ENCODE peak calls at places on chromosome 17, in five cellular contexts. M is AG10803, N is brain microvascular endothelial cell, C is fibroblast of pulmonary artery, L is mammary epithelial cell. S is an unnamed sample.
A peak's percentile ranks its signal among the peaks of the same experiment; 100 is the strongest.

GRCh38 chr17:4365103-4365627 is 1.3 kb downstream of the UBE2G1 start:
- DNase-seq in M (peak; percentile 88), N (peak; percentile 83), C (peak; percentile 94), L (peak; percentile 90), S (peak; percentile 94)

GRCh38 chr17:43846221-43846712 is 709 bp upstream of the CD300LG start:
- DNase-seq in M (peak; percentile 70), N (peak; percentile 63), C (peak; percentile 81), L (peak; percentile 46), S (peak; percentile 86)

GRCh38 chr17:19345486-19346350 is 16.8 kb downstream of the B9D1 start:
- DNase-seq in M (no peak), N (no peak), C (no peak), L (no peak), S (no peak)

GRCh38 chr17:2964028-2964356 is 99.4 kb downstream of the OR1D5 start:
- DNase-seq in M (no peak), N (no peak), C (no peak), L (no peak), S (no peak)

GRCh38 chr17:82065193-82065637 is 389 bp downstream of the DUS1L start:
- DNase-seq in M (peak; percentile 25), N (no peak), C (peak; percentile 31), L (peak; percentile 21), S (no peak)

GRCh38 chr17:50609376-50610074 is 25.2 kb upstream of the ABCC3 start:
- DNase-seq in M (no peak), N (no peak), C (no peak), L (no peak), S (no peak)

GRCh38 chr17:49365667-49366066 is 3.6 kb upstream of the ZNF652 start:
- DNase-seq in M (peak; percentile 33), N (no peak), C (peak; percentile 30), L (no peak), S (peak; percentile 18)

GRCh38 chr17:43636446-43636845 is 25.3 kb downstream of the MEOX1 start:
- DNase-seq in M (no peak), N (no peak), C (no peak), L (no peak), S (no peak)

GRCh38 chr17:35245196-35245486 is 2.3 kb downstream of the SLFN5 start:
- DNase-seq in M (peak; percentile 96), N (peak; percentile 91), C (peak; percentile 93), L (peak; percentile 92), S (peak; percentile 89)

GRCh38 chr17:29881256-29881655 is 48.8 kb downstream of the SSH2 start:
- DNase-seq in M (no peak), N (no peak), C (no peak), L (no peak), S (no peak)

GRCh38 chr17:39351508-39351907 is 49.9 kb downstream of the FBXL20 start:
- DNase-seq in M (no peak), N (no peak), C (no peak), L (no peak), S (no peak)

GRCh38 chr17:39349246-39349645 is 52.2 kb downstream of the FBXL20 start:
- DNase-seq in M (no peak), N (no peak), C (no peak), L (no peak), S (no peak)

GRCh38 chr17:39352986-39353385 is 48.4 kb downstream of the FBXL20 start:
- DNase-seq in M (no peak), N (no peak), C (no peak), L (no peak), S (no peak)

GRCh38 chr17:39357488-39357887 is 43.9 kb downstream of the FBXL20 start:
- DNase-seq in M (peak; percentile 25), N (no peak), C (no peak), L (no peak), S (no peak)

GRCh38 chr17:39352511-39352910 is 48.9 kb downstream of the FBXL20 start:
- DNase-seq in M (no peak), N (no peak), C (no peak), L (no peak), S (no peak)
- TF ChIP-seq CTCF in M (peak; percentile 2), N (no peak), C (no peak), L (no peak), S (no peak)

GRCh38 chr17:73182616-73183310 is 10.1 kb upstream of the COG1 start:
- DNase-seq in M (no peak), N (no peak), C (no peak), L (no peak), S (no peak)

GRCh38 chr17:73184133-73184993 is 8.5 kb upstream of the COG1 start:
- DNase-seq in M (no peak), N (no peak), C (no peak), L (no peak), S (no peak)

GRCh38 chr17:73179878-73180277 is 13.0 kb upstream of the COG1 start:
- DNase-seq in M (no peak), N (no peak), C (no peak), L (no peak), S (no peak)

GRCh38 chr17:73175962-73176565 is 11.3 kb downstream of the SSTR2 start:
- DNase-seq in M (no peak), N (no peak), C (no peak), L (no peak), S (no peak)

DNA sequence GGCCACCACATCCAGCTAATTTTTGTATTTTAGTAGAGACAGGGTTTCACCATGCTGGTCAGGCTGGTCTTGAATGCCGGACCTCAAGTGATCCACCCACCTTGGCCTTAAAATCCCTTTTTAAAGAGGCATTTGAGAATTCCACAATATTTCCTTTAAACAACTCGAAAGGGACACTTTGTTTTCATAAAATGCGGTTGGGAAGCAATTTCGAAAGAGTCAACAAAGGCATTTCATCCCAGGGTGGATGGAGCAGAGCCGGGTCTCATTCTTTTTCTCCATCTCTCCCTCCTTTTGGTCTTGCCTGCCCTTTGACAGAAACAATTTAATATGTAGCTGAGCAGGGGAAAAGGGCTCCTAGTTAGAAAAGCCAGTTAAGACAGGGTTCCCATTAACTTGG is 13.5 kb upstream of the COG1 start:
- DNase-seq in M (no peak), N (no peak), C (no peak), L (no peak), S (no peak)
- H3K4me3 ChIP-seq in M (no peak overlapping the region), N (no peak overlapping the region), C (no peak overlapping the region), L (no peak overlapping the region), S (no peak overlapping the region)

DNA sequence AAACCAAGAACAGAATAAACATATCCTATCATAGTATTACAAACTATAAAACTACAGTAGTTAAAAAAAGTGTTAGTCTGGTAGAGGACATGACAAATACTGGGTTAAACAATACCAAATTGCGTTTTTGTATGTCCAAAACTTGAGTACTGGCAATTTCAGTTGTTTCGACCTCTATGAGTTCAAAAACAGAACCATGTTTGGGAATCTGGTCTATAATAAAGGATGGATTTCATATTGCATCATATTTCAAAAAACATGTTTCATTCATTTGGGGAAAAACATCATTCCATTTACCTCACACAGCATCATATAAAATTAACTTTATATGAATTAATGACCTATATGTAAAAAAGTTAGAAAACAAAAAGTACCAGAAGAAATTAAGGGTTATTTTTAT is 81.8 kb downstream of the TRIM37 start:
- DNase-seq in M (no peak), N (no peak), C (no peak), L (no peak), S (no peak)
- TF ChIP-seq CTCF in M (no peak), N (no peak), C (no peak), L (no peak), S (no peak)

GRCh38 chr17:42423766-42424165 is 710 bp upstream of the CAVIN1 start:
- DNase-seq in M (no peak), N (no peak), C (no peak), L (no peak), S (no peak)
- H3K4me3 ChIP-seq in M (peak overlapping the region; percentile 51), N (peak overlapping the region; percentile 97), C (peak overlapping the region; percentile 97), L (peak overlapping the region; percentile 90), S (peak overlapping the region; percentile 17)

GRCh38 chr17:9959377-9959981 is 54.4 kb upstream of the RCVRN start:
- DNase-seq in M (peak; percentile 45), N (peak; percentile 9), C (peak; percentile 42), L (peak; percentile 12), S (peak; percentile 63)

GRCh38 chr17:9957244-9957643 is 52.2 kb upstream of the RCVRN start:
- DNase-seq in M (no peak), N (no peak), C (no peak), L (no peak), S (no peak)

GRCh38 chr17:9956474-9957131 is 51.5 kb upstream of the RCVRN start:
- DNase-seq in M (no peak), N (no peak), C (no peak), L (no peak), S (no peak)

DNA sequence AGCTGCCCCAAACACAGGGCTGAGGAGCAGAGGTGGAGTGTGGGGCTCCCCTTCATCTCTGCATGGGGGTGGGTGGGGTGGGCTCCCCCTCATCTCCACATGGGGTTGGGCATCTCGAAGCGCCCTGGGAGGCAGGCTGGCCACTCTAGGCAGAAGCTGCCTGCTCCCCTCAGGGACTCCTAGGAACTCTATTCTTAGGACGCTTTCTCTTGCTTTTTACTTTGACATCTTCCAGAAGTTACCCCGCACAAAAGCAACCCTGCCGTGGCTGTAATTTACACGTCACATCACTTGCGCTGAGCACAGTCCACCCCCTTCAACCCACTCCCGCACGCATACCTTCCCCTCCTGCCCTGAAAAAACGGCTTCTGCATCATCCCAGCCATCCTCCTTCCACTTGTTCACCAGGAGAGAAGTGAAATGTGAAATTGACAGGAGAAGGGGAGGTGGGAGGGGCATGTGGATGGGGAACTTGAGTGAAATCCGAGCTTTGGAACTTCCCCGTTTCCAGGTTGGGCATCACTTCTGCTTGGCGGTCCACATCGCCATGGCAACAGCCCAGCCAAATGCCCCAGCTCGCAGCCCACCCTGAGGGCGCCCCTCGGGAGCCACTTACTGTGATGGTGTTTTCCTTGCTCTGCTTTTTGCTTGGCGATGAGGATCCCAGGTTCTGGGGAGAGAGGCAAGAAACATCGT is 53.7 kb upstream of the RCVRN start:
- DNase-seq in M (no peak), N (no peak), C (no peak), L (no peak), S (no peak)
- TF ChIP-seq CTCF in M (no peak), N (no peak), C (no peak), L (no peak), S (no peak)

DNA sequence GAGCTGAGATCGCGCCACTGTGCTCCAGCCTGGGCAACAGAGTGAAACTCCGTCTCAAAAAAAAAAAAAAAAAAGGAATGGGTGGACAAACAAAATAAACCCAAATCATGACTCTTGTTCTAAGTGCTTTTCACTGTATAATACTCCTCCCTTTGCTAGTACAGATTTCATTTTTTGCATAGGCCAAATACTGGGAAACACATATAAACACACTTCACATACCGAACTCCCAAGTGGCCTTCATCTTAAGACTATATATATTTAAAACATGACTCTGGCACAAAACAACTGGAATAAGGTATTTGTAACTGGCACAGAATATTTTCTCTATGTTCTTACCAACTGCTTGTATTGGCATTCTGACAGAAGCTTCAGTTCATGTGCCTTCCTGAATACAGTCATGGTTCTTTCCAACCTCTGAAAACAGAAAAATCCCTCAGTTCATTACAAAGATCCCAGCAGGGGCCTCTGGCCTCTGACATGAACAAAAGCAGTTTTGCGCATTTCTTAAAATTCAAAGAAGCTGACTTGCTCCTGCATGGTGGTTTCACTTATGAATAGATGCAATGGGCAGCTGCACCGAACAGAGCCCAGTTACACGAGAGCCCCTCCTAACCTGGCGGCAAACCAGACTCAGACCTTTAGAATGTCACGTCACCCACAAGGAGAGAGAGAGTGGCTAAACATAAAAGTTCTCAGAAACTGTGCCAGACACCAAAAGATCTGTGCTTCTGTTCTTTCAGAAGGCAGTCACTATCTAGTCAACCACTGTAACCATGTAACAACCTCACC is 19.1 kb upstream of the COPRS start:
- DNase-seq in M (no peak), N (peak; percentile 85), C (peak; percentile 14), L (no peak), S (peak; percentile 22)
- H3K4me3 ChIP-seq in M (no peak overlapping the region), N (no peak overlapping the region), C (no peak overlapping the region), L (no peak overlapping the region), S (no peak overlapping the region)

GRCh38 chr17:65278050-65278819 is 141.1 kb downstream of the RGS9 start:
- DNase-seq in M (peak; percentile 78), N (peak; percentile 78), C (peak; percentile 75), L (peak; percentile 17), S (peak; percentile 73)
- TF ChIP-seq CTCF in M (peak; percentile 85), N (peak; percentile 90), C (peak; percentile 80), L (peak; percentile 34), S (peak; percentile 73)